ENCODE peak calls at places on chromosomes 4 and X, in six cellular contexts. One of them, this sample, is unnamed.

GRCh38 chr4:169941141-169941540 is 85.1 kb downstream of the MFAP3L start:
- DNase-seq in epithelial cell of prostate: no peak
- DNase-seq in non-pigmented ciliary epithelial cell: no peak
- DNase-seq in naive thymus-derived CD4-positive, alpha-beta T cell: no peak
- DNase-seq in iPS-NIHi11: no peak
- DNase-seq in BE2C: no peak
- DNase-seq in this sample: no peak

GRCh38 chrX:50067435-50068292 is 133.1 kb downstream of the AKAP4 start:
- DNase-seq in iPS-NIHi11: peak; percentile 74
- DNase-seq in naive thymus-derived CD4-positive, alpha-beta T cell: no peak
- DNase-seq in BE2C: peak; percentile 75
- DNase-seq in epithelial cell of prostate: no peak
- DNase-seq in non-pigmented ciliary epithelial cell: no peak
- DNase-seq in this sample: no peak

GRCh38 chr4:108596389-108596788 is 24.0 kb upstream of the RPL34 start:
- DNase-seq in iPS-NIHi11: no peak
- DNase-seq in epithelial cell of prostate: no peak
- DNase-seq in naive thymus-derived CD4-positive, alpha-beta T cell: no peak
- DNase-seq in BE2C: no peak
- DNase-seq in non-pigmented ciliary epithelial cell: no peak
- DNase-seq in this sample: no peak

GRCh38 chrX:115606861-115607260 is 45.9 kb downstream of the PLS3 start:
- DNase-seq in epithelial cell of prostate: no peak
- DNase-seq in naive thymus-derived CD4-positive, alpha-beta T cell: no peak
- DNase-seq in non-pigmented ciliary epithelial cell: no peak
- DNase-seq in BE2C: no peak
- DNase-seq in iPS-NIHi11: no peak
- DNase-seq in this sample: no peak

GRCh38 chr4:94519925-94520789 is 68.4 kb downstream of the PDLIM5 start:
- DNase-seq in iPS-NIHi11: no peak
- DNase-seq in BE2C: no peak
- DNase-seq in naive thymus-derived CD4-positive, alpha-beta T cell: no peak
- DNase-seq in non-pigmented ciliary epithelial cell: no peak
- DNase-seq in epithelial cell of prostate: no peak
- DNase-seq in this sample: no peak

GRCh38 chr4:44583393-44583792 is 68.0 kb downstream of the YIPF7 start:
- DNase-seq in non-pigmented ciliary epithelial cell: no peak
- DNase-seq in BE2C: no peak
- DNase-seq in iPS-NIHi11: peak; percentile 26
- DNase-seq in naive thymus-derived CD4-positive, alpha-beta T cell: no peak
- DNase-seq in epithelial cell of prostate: no peak
- DNase-seq in this sample: no peak

GRCh38 chr4:93334003-93334402 is 494.6 kb upstream of the ATOH1 start:
- DNase-seq in iPS-NIHi11: no peak
- DNase-seq in naive thymus-derived CD4-positive, alpha-beta T cell: no peak
- DNase-seq in non-pigmented ciliary epithelial cell: no peak
- DNase-seq in BE2C: no peak
- DNase-seq in epithelial cell of prostate: no peak
- DNase-seq in this sample: no peak

GRCh38 chr4:67700119-67700873 is 659 bp downstream of the UBA6 start:
- DNase-seq in iPS-NIHi11: no peak
- DNase-seq in epithelial cell of prostate: no peak
- DNase-seq in naive thymus-derived CD4-positive, alpha-beta T cell: peak; percentile 25
- DNase-seq in non-pigmented ciliary epithelial cell: no peak
- DNase-seq in BE2C: no peak
- DNase-seq in this sample: peak; percentile 7

GRCh38 chr4:11505225-11505971 is 76.7 kb upstream of the HS3ST1 start:
- DNase-seq in BE2C: no peak
- DNase-seq in iPS-NIHi11: no peak
- DNase-seq in naive thymus-derived CD4-positive, alpha-beta T cell: peak; percentile 13
- DNase-seq in non-pigmented ciliary epithelial cell: no peak
- DNase-seq in epithelial cell of prostate: peak; percentile 97
- DNase-seq in this sample: no peak

GRCh38 chr4:7037425-7037824 is 5.7 kb upstream of the TADA2B start:
- DNase-seq in BE2C: no peak
- DNase-seq in iPS-NIHi11: no peak
- DNase-seq in non-pigmented ciliary epithelial cell: no peak
- DNase-seq in epithelial cell of prostate: no peak
- DNase-seq in naive thymus-derived CD4-positive, alpha-beta T cell: peak; percentile 23
- DNase-seq in this sample: no peak

GRCh38 chr4:33193109-33193508 is 2472.9 kb downstream of the PCDH7 start:
- DNase-seq in non-pigmented ciliary epithelial cell: no peak
- DNase-seq in epithelial cell of prostate: no peak
- DNase-seq in BE2C: no peak
- DNase-seq in naive thymus-derived CD4-positive, alpha-beta T cell: no peak
- DNase-seq in iPS-NIHi11: no peak
- DNase-seq in this sample: no peak

GRCh38 chrX:74291964-74292891 is 11.8 kb upstream of the ZCCHC13 start:
- DNase-seq in iPS-NIHi11: peak; percentile 76
- DNase-seq in naive thymus-derived CD4-positive, alpha-beta T cell: peak; percentile 83
- DNase-seq in non-pigmented ciliary epithelial cell: peak; percentile 59
- DNase-seq in BE2C: peak; percentile 86
- DNase-seq in epithelial cell of prostate: peak; percentile 49
- DNase-seq in this sample: peak; percentile 79

GRCh38 chr4:183098723-183099536 is at the start of gene WWC2:
- DNase-seq in non-pigmented ciliary epithelial cell: peak; percentile 63
- DNase-seq in iPS-NIHi11: peak; percentile 91
- DNase-seq in naive thymus-derived CD4-positive, alpha-beta T cell: peak; percentile 68
- DNase-seq in epithelial cell of prostate: peak; percentile 44
- DNase-seq in BE2C: peak; percentile 93
- DNase-seq in this sample: peak; percentile 32

GRCh38 chr4:56530269-56531148 is 24.9 kb downstream of the ARL9 start:
- DNase-seq in BE2C: peak; percentile 97
- DNase-seq in epithelial cell of prostate: no peak
- DNase-seq in naive thymus-derived CD4-positive, alpha-beta T cell: peak; percentile 74
- DNase-seq in iPS-NIHi11: peak; percentile 92
- DNase-seq in non-pigmented ciliary epithelial cell: peak; percentile 22
- DNase-seq in this sample: peak; percentile 73

GRCh38 chr4:24105183-24106039 is 215.6 kb upstream of the PPARGC1A start:
- DNase-seq in epithelial cell of prostate: no peak
- DNase-seq in BE2C: no peak
- DNase-seq in naive thymus-derived CD4-positive, alpha-beta T cell: no peak
- DNase-seq in non-pigmented ciliary epithelial cell: peak; percentile 72
- DNase-seq in iPS-NIHi11: no peak
- DNase-seq in this sample: no peak

GRCh38 chr4:73281982-73282381 is 23.4 kb upstream of the ANKRD17 start:
- DNase-seq in epithelial cell of prostate: no peak
- DNase-seq in BE2C: no peak
- DNase-seq in iPS-NIHi11: no peak
- DNase-seq in naive thymus-derived CD4-positive, alpha-beta T cell: no peak
- DNase-seq in non-pigmented ciliary epithelial cell: no peak
- DNase-seq in this sample: no peak

GRCh38 chr4:183362916-183363542 is 40.8 kb upstream of the CLDN24 start:
- DNase-seq in BE2C: peak; percentile 22
- DNase-seq in non-pigmented ciliary epithelial cell: no peak
- DNase-seq in epithelial cell of prostate: no peak
- DNase-seq in iPS-NIHi11: peak; percentile 46
- DNase-seq in naive thymus-derived CD4-positive, alpha-beta T cell: no peak
- DNase-seq in this sample: no peak

GRCh38 chr4:6272863-6273660 is 3.4 kb downstream of the WFS1 start:
- DNase-seq in non-pigmented ciliary epithelial cell: peak; percentile 70
- DNase-seq in naive thymus-derived CD4-positive, alpha-beta T cell: no peak
- DNase-seq in BE2C: peak; percentile 84
- DNase-seq in iPS-NIHi11: no peak
- DNase-seq in epithelial cell of prostate: no peak
- DNase-seq in this sample: no peak

GRCh38 chr4:176443117-176443516 is 123.4 kb downstream of the SPCS3 start:
- DNase-seq in non-pigmented ciliary epithelial cell: peak; percentile 95
- DNase-seq in naive thymus-derived CD4-positive, alpha-beta T cell: no peak
- DNase-seq in iPS-NIHi11: no peak
- DNase-seq in epithelial cell of prostate: peak; percentile 64
- DNase-seq in BE2C: no peak
- DNase-seq in this sample: no peak

GRCh38 chr4:13535708-13536361 is 8.5 kb downstream of the NKX3-2 start:
- DNase-seq in iPS-NIHi11: no peak
- DNase-seq in non-pigmented ciliary epithelial cell: no peak
- DNase-seq in BE2C: no peak
- DNase-seq in naive thymus-derived CD4-positive, alpha-beta T cell: no peak
- DNase-seq in epithelial cell of prostate: no peak
- DNase-seq in this sample: no peak

GRCh38 chrX:103774070-103774642 is 2.5 kb upstream of the PLP1 start:
- DNase-seq in non-pigmented ciliary epithelial cell: no peak
- DNase-seq in epithelial cell of prostate: no peak
- DNase-seq in naive thymus-derived CD4-positive, alpha-beta T cell: no peak
- DNase-seq in BE2C: peak; percentile 7
- DNase-seq in iPS-NIHi11: no peak
- DNase-seq in this sample: no peak

GRCh38 chr4:141391293-141391692 is 170.6 kb downstream of the ZNF330 start:
- DNase-seq in epithelial cell of prostate: no peak
- DNase-seq in non-pigmented ciliary epithelial cell: no peak
- DNase-seq in iPS-NIHi11: no peak
- DNase-seq in BE2C: no peak
- DNase-seq in naive thymus-derived CD4-positive, alpha-beta T cell: no peak
- DNase-seq in this sample: no peak

GRCh38 chrX:141879616-141880015 is 24.1 kb upstream of the MAGEC1 start:
- DNase-seq in naive thymus-derived CD4-positive, alpha-beta T cell: no peak
- DNase-seq in iPS-NIHi11: no peak
- DNase-seq in BE2C: no peak
- DNase-seq in epithelial cell of prostate: no peak
- DNase-seq in non-pigmented ciliary epithelial cell: no peak
- DNase-seq in this sample: no peak

GRCh38 chr4:54657556-54658313 is at the start of gene KIT:
- DNase-seq in iPS-NIHi11: peak; percentile 91
- DNase-seq in BE2C: peak; percentile 56
- DNase-seq in non-pigmented ciliary epithelial cell: no peak
- DNase-seq in epithelial cell of prostate: no peak
- DNase-seq in naive thymus-derived CD4-positive, alpha-beta T cell: peak; percentile 25
- DNase-seq in this sample: peak; percentile 22

GRCh38 chr4:85291226-85291625 is 183.7 kb upstream of the ARHGAP24 start:
- DNase-seq in BE2C: no peak
- DNase-seq in epithelial cell of prostate: no peak
- DNase-seq in iPS-NIHi11: no peak
- DNase-seq in non-pigmented ciliary epithelial cell: no peak
- DNase-seq in naive thymus-derived CD4-positive, alpha-beta T cell: no peak
- DNase-seq in this sample: no peak

GRCh38 chr4:16089156-16089555 is 5.3 kb upstream of the PROM1 start:
- DNase-seq in BE2C: no peak
- DNase-seq in non-pigmented ciliary epithelial cell: no peak
- DNase-seq in naive thymus-derived CD4-positive, alpha-beta T cell: no peak
- DNase-seq in epithelial cell of prostate: no peak
- DNase-seq in iPS-NIHi11: no peak
- DNase-seq in this sample: no peak

GRCh38 chrX:107599371-107599970 is 28.8 kb upstream of the PRPS1 start:
- DNase-seq in BE2C: no peak
- DNase-seq in iPS-NIHi11: peak; percentile 19
- DNase-seq in epithelial cell of prostate: no peak
- DNase-seq in naive thymus-derived CD4-positive, alpha-beta T cell: no peak
- DNase-seq in non-pigmented ciliary epithelial cell: no peak
- DNase-seq in this sample: no peak